ENCODE peak calls at places on chromosomes 13 and 19, in four cellular contexts. One of them, this sample, is unnamed.

GRCh38 chr19:55640043-55640576 is 692 bp upstream of the ZNF580 start:
- DNase-seq in ascending aorta: no peak
- DNase-seq in kidney: peak; percentile 93
- DNase-seq in ovary: peak; percentile 87
- DNase-seq in this sample: no peak

GRCh38 chr13:44879452-44880058 is 109.7 kb downstream of the NUFIP1 start:
- DNase-seq in ascending aorta: no peak
- DNase-seq in kidney: no peak
- DNase-seq in ovary: no peak
- DNase-seq in this sample: peak; percentile 7

GRCh38 chr13:44012910-44013309 is 133.2 kb downstream of the LACC1 start:
- DNase-seq in ascending aorta: no peak
- DNase-seq in kidney: no peak
- DNase-seq in ovary: no peak
- DNase-seq in this sample: no peak

GRCh38 chr19:19501798-19502197 is 13.6 kb downstream of the TSSK6 start:
- DNase-seq in ascending aorta: no peak
- DNase-seq in kidney: peak; percentile 61
- DNase-seq in ovary: no peak
- DNase-seq in this sample: no peak

GRCh38 chr13:41944635-41945401 is 16.1 kb downstream of the VWA8 start:
- DNase-seq in ascending aorta: no peak
- DNase-seq in kidney: no peak
- DNase-seq in ovary: no peak
- DNase-seq in this sample: no peak

GRCh38 chr13:86403213-86403612 is 604.0 kb upstream of the SLITRK6 start:
- DNase-seq in ascending aorta: no peak
- DNase-seq in kidney: no peak
- DNase-seq in ovary: no peak
- DNase-seq in this sample: no peak

GRCh38 chr19:39928357-39928725 is 6.1 kb downstream of the FCGBP start:
- DNase-seq in ascending aorta: no peak
- DNase-seq in kidney: no peak
- DNase-seq in ovary: no peak
- DNase-seq in this sample: no peak

GRCh38 chr13:83450586-83450985 is 431.7 kb downstream of the SLITRK1 start:
- DNase-seq in ascending aorta: no peak
- DNase-seq in kidney: no peak
- DNase-seq in ovary: no peak
- DNase-seq in this sample: no peak

GRCh38 chr19:8576273-8576993 is 809 bp downstream of the MYO1F start:
- DNase-seq in ascending aorta: no peak
- DNase-seq in kidney: no peak
- DNase-seq in ovary: no peak
- DNase-seq in this sample: no peak

GRCh38 chr19:41895745-41896580 is 13.0 kb downstream of the ARHGEF1 start:
- DNase-seq in ascending aorta: no peak
- DNase-seq in kidney: no peak
- DNase-seq in ovary: no peak
- DNase-seq in this sample: no peak

DNA sequence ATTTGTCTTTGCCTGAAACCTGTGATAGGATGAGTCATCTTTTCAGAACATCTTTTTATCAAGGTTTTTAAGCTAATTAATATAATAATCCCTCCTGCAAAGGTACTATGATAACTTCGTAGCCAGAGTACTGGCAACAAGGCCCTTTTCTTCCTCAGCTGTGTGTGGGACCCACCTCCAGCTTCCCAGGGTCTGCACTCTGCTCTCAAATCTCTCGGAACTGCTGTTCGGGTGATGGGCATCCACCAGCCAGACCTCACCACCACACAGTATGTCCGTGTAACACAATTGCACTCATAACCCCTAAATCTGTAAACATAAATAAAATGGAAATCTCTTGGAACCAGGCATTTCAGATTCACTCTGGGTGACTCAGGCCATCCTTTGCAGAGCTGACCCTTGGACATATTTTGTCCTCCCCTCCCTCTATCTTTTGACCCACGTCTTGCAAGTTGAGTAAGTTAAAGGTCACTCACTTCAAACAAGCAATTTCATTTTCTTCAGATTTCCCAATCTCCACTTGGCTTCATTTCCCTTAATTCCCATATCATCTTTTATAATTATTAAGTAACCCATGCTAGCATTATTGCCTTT is 29.5 kb downstream of the COL4A1 start:
- DNase-seq in ascending aorta: no peak
- DNase-seq in kidney: no peak
- DNase-seq in ovary: no peak
- DNase-seq in this sample: no peak
- H3K4me1 ChIP-seq in ascending aorta: peaks cover 3% of the 10 kb centered on the region
- H3K4me1 ChIP-seq in kidney: peaks cover 6% of the 10 kb centered on the region
- H3K4me1 ChIP-seq in ovary: peaks cover 35% of the 10 kb centered on the region
- H3K4me1 ChIP-seq in this sample: no peaks in the 10 kb centered on the region

DNA sequence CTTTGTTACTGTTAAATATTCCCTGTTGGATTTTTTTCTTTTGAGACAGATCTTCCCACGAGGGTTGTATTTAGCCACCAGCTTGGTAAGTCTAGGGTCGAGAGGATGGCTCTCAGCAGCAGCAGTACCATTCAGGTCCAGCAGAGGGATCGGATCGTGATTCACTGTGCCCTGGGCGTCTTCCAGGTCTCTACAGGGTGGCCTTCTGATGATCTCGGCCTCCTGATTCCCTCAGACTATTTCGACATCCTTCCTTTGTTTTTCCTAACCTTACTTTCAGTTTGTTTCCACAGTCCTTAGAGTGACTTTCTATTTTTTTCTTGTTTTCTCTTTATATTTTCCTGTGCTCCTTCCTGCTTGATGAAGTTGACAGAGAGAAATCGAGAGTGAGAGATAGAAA is 1436.9 kb downstream of the UQCRFS1 start:
- DNase-seq in ascending aorta: no peak
- DNase-seq in kidney: no peak
- DNase-seq in ovary: no peak
- DNase-seq in this sample: no peak
- TF ChIP-seq CTCF in ascending aorta: no peak
- TF ChIP-seq CTCF in kidney: no peak
- TF ChIP-seq CTCF in ovary: no peak
- TF ChIP-seq CTCF in this sample: peak; percentile 41

GRCh38 chr13:20142019-20142926 is 18.6 kb downstream of the GJA3 start:
- DNase-seq in ascending aorta: no peak
- DNase-seq in kidney: no peak
- DNase-seq in ovary: no peak
- DNase-seq in this sample: no peak

GRCh38 chr13:20140487-20140886 is 20.4 kb downstream of the GJA3 start:
- DNase-seq in ascending aorta: no peak
- DNase-seq in kidney: no peak
- DNase-seq in ovary: no peak
- DNase-seq in this sample: no peak

GRCh38 chr13:20144141-20144850 is 16.6 kb downstream of the GJA3 start:
- DNase-seq in ascending aorta: no peak
- DNase-seq in kidney: no peak
- DNase-seq in ovary: no peak
- DNase-seq in this sample: no peak

GRCh38 chr13:20141238-20142018 is 19.4 kb downstream of the GJA3 start:
- DNase-seq in ascending aorta: no peak
- DNase-seq in kidney: no peak
- DNase-seq in ovary: no peak
- DNase-seq in this sample: no peak

GRCh38 chr13:20142927-20143480 is 17.8 kb downstream of the GJA3 start:
- DNase-seq in ascending aorta: no peak
- DNase-seq in kidney: no peak
- DNase-seq in ovary: no peak
- DNase-seq in this sample: no peak
- H3K4me1 ChIP-seq in ascending aorta: no peaks in the 10 kb centered on the region
- H3K4me1 ChIP-seq in kidney: no peaks in the 10 kb centered on the region
- H3K4me1 ChIP-seq in ovary: no peaks in the 10 kb centered on the region
- H3K4me1 ChIP-seq in this sample: no peaks in the 10 kb centered on the region

DNA sequence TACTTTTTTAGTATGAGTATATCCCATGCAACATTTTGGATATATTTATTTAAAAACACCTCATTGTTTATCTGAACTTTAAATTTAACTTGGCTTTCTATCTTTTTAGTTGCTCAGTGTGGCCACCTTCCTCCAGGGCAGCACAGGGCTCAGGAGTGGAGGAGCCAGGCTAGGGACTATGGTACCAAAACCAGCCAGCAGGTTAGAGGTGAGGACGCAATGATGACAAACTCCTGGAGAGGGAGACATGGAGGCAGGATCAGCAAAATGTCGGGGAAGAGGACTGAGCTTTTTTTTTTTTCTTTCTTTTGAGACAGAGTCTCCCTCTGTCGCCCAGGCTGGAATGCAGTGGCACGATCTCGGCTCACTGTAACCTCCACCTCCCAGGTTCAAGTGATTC is 29.6 kb upstream of the CALM3 start:
- DNase-seq in ascending aorta: no peak
- DNase-seq in kidney: no peak
- DNase-seq in ovary: no peak
- DNase-seq in this sample: no peak
- TF ChIP-seq CTCF in ascending aorta: no peak
- TF ChIP-seq CTCF in kidney: no peak
- TF ChIP-seq CTCF in ovary: no peak
- TF ChIP-seq CTCF in this sample: peak; percentile 33